ENCODE peak calls at places on chromosomes 5 and 9, in seven cellular contexts. S is psoas muscle, O is cardiac muscle cell, D is lower lobe of right lung, Z is PC-3, B is GM12878, M is PC-9. V is an unnamed sample. For H3K4me1, the result is how much of the 10 kb centered on the place peaks cover.

GRCh38 chr5:14708551-14708950 is 44.0 kb downstream of the OTULIN start:
- DNase-seq in S (no peak), B (no peak), M (no peak), O (no peak), D (no peak), Z (no peak), V (no peak)

GRCh38 chr9:74348777-74349176 is 148.4 kb upstream of the RORB start:
- DNase-seq in D (no peak), B (no peak), O (no peak), M (no peak), S (no peak), Z (no peak), V (no peak)

GRCh38 chr5:146193291-146193690 is 10.1 kb upstream of the RBM27 start:
- DNase-seq in B (no peak), M (no peak), Z (no peak), O (peak), S (no peak), D (no peak), V (no peak)

GRCh38 chr9:86968258-86968920 is 21.1 kb upstream of the GAS1 start:
- DNase-seq in S (no peak), O (peak), M (no peak), D (no peak), Z (no peak), B (no peak), V (no peak)

GRCh38 chr9:133380734-133381133 is 4.6 kb downstream of the STKLD1 start:
- DNase-seq in M (no peak), O (no peak), B (no peak), D (no peak), Z (no peak), S (no peak), V (no peak)

GRCh38 chr5:147286296-147286695 is 51.5 kb downstream of the STK32A start:
- DNase-seq in D (no peak), O (no peak), Z (no peak), B (no peak), S (no peak), M (no peak), V (no peak)

GRCh38 chr5:122458278-122458872 is 146.3 kb downstream of the SNCAIP start:
- DNase-seq in B (no peak), M (no peak), Z (peak), O (peak), S (no peak), D (no peak), V (peak)

GRCh38 chr5:74865293-74865798 is 841 bp downstream of the FAM169A start:
- DNase-seq in S (no peak), Z (peak), O (no peak), D (no peak), B (no peak), M (no peak), V (no peak)

GRCh38 chr5:140725799-140726471 is 25.7 kb downstream of the ZMAT2 start:
- DNase-seq in D (no peak), O (peak), Z (no peak), M (peak), B (peak), S (peak), V (peak)

GRCh38 chr5:1268666-1269065 is 26.2 kb downstream of the TERT start:
- DNase-seq in Z (no peak), B (no peak), D (no peak), S (no peak), O (no peak), M (no peak), V (no peak)

GRCh38 chr9:113785334-113785733 is 90.8 kb upstream of the ZNF618 start:
- DNase-seq in M (no peak), Z (no peak), O (no peak), S (no peak), B (no peak), D (peak), V (no peak)

GRCh38 chr5:59034498-59035186 is 451.8 kb downstream of the RAB3C start:
- DNase-seq in D (no peak), B (no peak), M (no peak), Z (peak), S (no peak), O (peak), V (peak)

GRCh38 chr9:134602547-134603362 is 38.8 kb upstream of the COL5A1 start:
- DNase-seq in O (peak), B (no peak), D (peak), Z (peak), M (peak), S (peak), V (peak)

GRCh38 chr9:124886461-124886860 is 24.5 kb downstream of the ARPC5L start:
- DNase-seq in B (no peak), S (no peak), Z (no peak), D (peak), O (no peak), M (no peak), V (no peak)

GRCh38 chr9:2872307-2872940 is 28.5 kb upstream of the PUM3 start:
- DNase-seq in Z (peak), M (no peak), O (peak), B (no peak), D (no peak), S (no peak), V (peak)

GRCh38 chr9:2502760-2503159 is 118.8 kb upstream of the VLDLR start:
- DNase-seq in O (no peak), Z (no peak), S (no peak), M (no peak), B (no peak), D (no peak), V (peak)

GRCh38 chr5:353599-354580 is 32.4 kb downstream of the AHRR start:
- DNase-seq in S (no peak), Z (no peak), B (no peak), M (no peak), O (no peak), D (no peak), V (no peak)

GRCh38 chr9:72589684-72590555 is 68.5 kb downstream of the TMC1 start:
- DNase-seq in D (no peak), B (no peak), Z (no peak), S (no peak), M (no peak), O (peak), V (no peak)

GRCh38 chr5:134547579-134547978 is 22.1 kb downstream of the JADE2 start:
- DNase-seq in S (peak), M (no peak), O (peak), B (no peak), D (no peak), Z (peak), V (no peak)

GRCh38 chr5:89246252-89246651 is 363.3 kb upstream of the MEF2C start:
- DNase-seq in D (no peak), Z (peak), O (peak), M (no peak), B (no peak), S (no peak), V (no peak)

GRCh38 chr5:56415356-56415765 is 182.2 kb upstream of the ANKRD55 start:
- DNase-seq in O (peak), Z (no peak), D (peak), B (peak), S (peak), M (peak), V (no peak)

GRCh38 chr5:8842906-8843590 is 702.8 kb downstream of the SEMA5A start:
- DNase-seq in M (no peak), S (no peak), Z (peak), D (no peak), O (peak), B (no peak), V (peak)

GRCh38 chr9:1100945-1101344 is 50.8 kb downstream of the DMRT2 start:
- DNase-seq in Z (peak), M (no peak), O (peak), D (no peak), B (no peak), S (peak), V (peak)

GRCh38 chr9:93110400-93110855 is 14.4 kb downstream of the CARD19 start:
- DNase-seq in Z (no peak), M (no peak), D (peak), O (no peak), S (no peak), B (no peak), V (no peak)

GRCh38 chr9:80012557-80013330 is 441.0 kb downstream of the TLE4 start:
- DNase-seq in D (no peak), M (no peak), O (no peak), B (no peak), S (no peak), Z (no peak), V (no peak)
- H3K4me3 ChIP-seq in D (no peak), M (no peak), O (no peak), B (no peak), S (no peak), Z (no peak), V (no peak)

GRCh38 chr5:158039911-158040347 is 181.0 kb upstream of the CLINT1 start:
- DNase-seq in O (no peak), S (no peak), Z (peak), B (peak), M (no peak), D (no peak), V (no peak)
- H3K4me1 ChIP-seq in O (under half), S (under half), Z (under half), B (under half), M (under half), D (under half), V (under half)

DNA sequence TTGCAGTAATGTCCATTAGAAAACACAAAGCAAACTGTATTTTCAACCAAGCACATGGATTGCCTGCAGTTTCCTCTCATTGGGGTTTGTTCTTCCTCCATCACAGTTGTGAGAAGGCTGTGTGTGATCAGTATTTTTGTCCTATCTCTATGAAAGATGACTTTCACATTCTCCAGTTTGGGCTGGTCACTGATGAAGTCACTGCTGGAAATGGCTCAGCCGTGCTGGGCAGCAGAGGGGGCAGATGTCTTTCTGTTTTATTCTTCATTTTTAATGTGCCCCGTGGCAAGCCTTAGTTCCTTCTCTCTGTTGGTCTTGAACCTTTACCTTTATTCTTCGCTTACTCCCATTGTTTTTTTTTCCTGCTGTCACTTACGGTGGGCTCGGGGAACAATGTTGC is 289.0 kb upstream of the MPDZ start:
- DNase-seq in M (no peak), S (no peak), B (no peak), D (no peak), Z (no peak), O (peak), V (no peak)
- H3K4me3 ChIP-seq in M (no peak), S (peak), B (peak), D (peak), Z (no peak), O (no peak), V (peak)

DNA sequence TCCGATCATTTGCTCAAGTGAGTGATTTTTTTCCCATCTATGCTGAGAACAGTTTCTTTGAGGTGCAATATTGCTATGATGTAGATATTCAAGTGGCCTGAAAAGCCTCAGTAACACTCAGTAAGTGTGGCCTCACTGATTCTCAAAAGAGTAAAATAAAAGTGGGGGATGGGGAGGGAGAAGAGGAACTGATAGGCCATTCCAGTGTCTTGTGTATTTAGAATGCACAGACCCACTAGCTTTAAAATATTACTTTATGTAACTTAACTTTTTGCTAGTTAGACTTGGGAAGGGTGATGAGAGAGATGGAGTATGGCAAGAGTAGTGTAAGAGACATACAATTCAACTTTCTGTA is 79.5 kb upstream of the ZNF608 start:
- DNase-seq in M (no peak), S (no peak), B (no peak), Z (no peak), D (no peak), O (no peak), V (no peak)
- H3K4me1 ChIP-seq in M (under half), S (under half), B (under half), Z (under half), D (under half), O (under half), V (under half)

DNA sequence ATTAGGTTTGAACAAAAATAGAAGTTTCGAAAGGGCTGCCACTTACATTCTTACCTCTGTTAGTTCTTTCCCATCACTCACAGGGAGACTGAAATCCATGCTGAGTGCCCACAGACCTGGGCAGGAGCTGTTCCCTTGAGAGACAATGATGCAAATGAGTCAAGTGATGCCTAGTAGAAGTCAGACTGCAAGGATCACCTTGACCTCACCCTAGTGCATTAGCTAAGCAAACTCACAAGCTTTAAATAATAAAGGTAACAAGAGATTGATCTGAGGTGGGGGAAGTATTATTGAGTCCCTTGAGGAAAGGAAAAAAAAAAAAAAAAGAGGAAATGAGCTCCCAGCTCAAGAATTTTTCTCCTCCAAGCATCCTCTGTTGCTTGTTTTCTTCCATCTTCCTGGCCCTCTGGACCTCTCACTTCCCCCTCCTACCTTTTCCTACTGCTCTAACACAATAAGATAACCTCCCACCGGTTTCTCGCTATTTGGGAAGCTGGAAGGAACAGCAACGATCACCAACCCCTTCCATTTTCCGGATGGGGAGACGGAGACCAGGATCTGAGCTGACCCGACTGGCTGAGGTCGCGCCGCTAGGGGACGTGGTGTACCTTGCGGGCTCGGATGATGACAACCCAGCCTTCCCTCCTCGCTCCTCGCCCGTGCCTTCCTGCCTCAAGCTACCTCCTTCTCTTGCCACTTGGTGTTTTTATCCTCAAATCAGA is 2.0 kb downstream of the LPAR1 start:
- DNase-seq in S (peak), D (peak), B (no peak), M (peak), O (peak), Z (peak), V (peak)
- H3K4me3 ChIP-seq in S (peak), D (peak), B (no peak), M (peak), O (no peak), Z (peak), V (no peak)

V was measured in mesendoderm.